ENCODE peak calls at places on chromosomes 16 and 17, in seven cellular contexts. N is NCI-H774; S is NCI-H146; Z is HS-27A; T is ovary; B is ELF-1; H is stimulated activated CD8-positive, alpha-beta memory T cell treated with anti-CD3 and anti-CD28 coated beads, Interleukin-2, amount 100 ng/mL, for 1 hour. A is an unnamed sample.

GRCh38 chr16:71762186-71762585 is 37.7 kb upstream of the PHLPP2 start:
- DNase-seq in T (no peak), H (no peak), B (no peak), Z (peak), S (no peak), N (no peak), A (no peak)

GRCh38 chr17:9002610-9003354 is 18.5 kb upstream of the NTN1 start:
- DNase-seq in N (no peak), T (no peak), Z (no peak), H (no peak), S (peak), B (peak), A (peak)

GRCh38 chr16:15966420-15967222 is 17.2 kb downstream of the ABCC1 start:
- DNase-seq in T (no peak), S (no peak), B (no peak), N (no peak), Z (peak), H (no peak), A (peak)

GRCh38 chr16:84266451-84266850 is 26.6 kb upstream of the KCNG4 start:
- DNase-seq in B (peak), N (peak), Z (peak), S (peak), T (no peak), H (no peak), A (peak)

GRCh38 chr17:39601010-39601597 is 6.6 kb downstream of the NEUROD2 start:
- DNase-seq in B (peak), H (no peak), N (no peak), T (no peak), S (no peak), Z (no peak), A (no peak)

GRCh38 chr17:7842380-7842949 is 8.4 kb downstream of the KDM6B start:
- DNase-seq in B (peak), H (peak), Z (no peak), N (peak), S (no peak), T (peak), A (no peak)

GRCh38 chr16:17501321-17501720 is 30.6 kb upstream of the XYLT1 start:
- DNase-seq in H (no peak), N (no peak), B (no peak), T (no peak), S (no peak), Z (no peak), A (no peak)

GRCh38 chr16:55061126-55061525 is 130.5 kb downstream of the IRX5 start:
- DNase-seq in N (no peak), H (no peak), S (no peak), B (no peak), T (no peak), Z (no peak), A (no peak)

GRCh38 chr17:30858556-30859250 is 26.9 kb downstream of the ATAD5 start:
- DNase-seq in T (no peak), S (no peak), H (no peak), B (peak), Z (no peak), N (no peak), A (no peak)

GRCh38 chr17:61007980-61008379 is 330.3 kb downstream of the BCAS3 start:
- DNase-seq in S (no peak), B (peak), Z (no peak), T (no peak), H (no peak), N (no peak), A (no peak)

A was measured in iPS-NIHi11.